ENCODE peak calls at places on chromosomes 12 and 14, in four cellular contexts. T, X, O and F are unnamed samples.

GRCh38 chr12:32302218-32302826 is 97.0 kb upstream of the FGD4 start:
- DNase-seq in T (no peak), X (peak; percentile 17), O (peak; percentile 60), F (no peak)

GRCh38 chr12:98656289-98657101 is 11.4 kb downstream of the APAF1 start:
- DNase-seq in T (no peak), X (no peak), O (no peak), F (peak; percentile 8)

GRCh38 chr14:77051101-77051500 is 22.6 kb upstream of the IRF2BPL start:
- DNase-seq in T (peak; percentile 66), X (no peak), O (no peak), F (no peak)

GRCh38 chr14:50022661-50023060 is 93.7 kb downstream of the VCPKMT start:
- DNase-seq in T (no peak), X (no peak), O (no peak), F (no peak)

GRCh38 chr12:65740873-65741600 is 83.2 kb upstream of the HMGA2 start:
- DNase-seq in T (peak; percentile 75), X (peak; percentile 85), O (peak; percentile 88), F (peak; percentile 79)

GRCh38 chr12:4108803-4109345 is 164.7 kb upstream of the CCND2 start:
- DNase-seq in T (no peak), X (no peak), O (no peak), F (no peak)

GRCh38 chr12:53234236-53234635 is 2.2 kb upstream of the RARG start:
- DNase-seq in T (no peak), X (peak; percentile 43), O (peak; percentile 58), F (no peak)

GRCh38 chr12:75553865-75554555 is 42.6 kb upstream of the KRR1 start:
- DNase-seq in T (no peak), X (no peak), O (no peak), F (peak; percentile 70)

GRCh38 chr12:68479261-68479581 is 131.5 kb upstream of the RAP1B start:
- DNase-seq in T (no peak), X (no peak), O (no peak), F (peak; percentile 47)

GRCh38 chr12:84599539-84599938 is 313.1 kb downstream of the SLC6A15 start:
- DNase-seq in T (no peak), X (no peak), O (no peak), F (peak; percentile 48)

GRCh38 chr12:69986109-69986508 is 161.1 kb downstream of the MYRFL start:
- DNase-seq in T (no peak), X (no peak), O (no peak), F (no peak)
- H3K36me3 ChIP-seq in T (no peaks in the 10 kb centered on the region), X (no peaks in the 10 kb centered on the region), O (no peaks in the 10 kb centered on the region), F (no peaks in the 10 kb centered on the region)

GRCh38 chr14:52312872-52313492 is 1.1 kb upstream of the PTGER2 start:
- DNase-seq in T (no peak), X (no peak), O (no peak), F (peak; percentile 91)
- H3K4me3 ChIP-seq in T (peak overlapping the region; percentile 54), X (peak overlapping the region; percentile 46), O (no peak overlapping the region), F (peak overlapping the region; percentile 95)

GRCh38 chr12:85877459-85877858 is 3.4 kb downstream of the NTS start:
- DNase-seq in T (no peak), X (no peak), O (no peak), F (no peak)

GRCh38 chr12:85866929-85867776 is 6.9 kb upstream of the NTS start:
- DNase-seq in T (no peak), X (no peak), O (peak; percentile 59), F (peak; percentile 58)

GRCh38 chr12:85874064-85874463 is at the start of gene NTS:
- DNase-seq in T (no peak), X (no peak), O (peak; percentile 48), F (no peak)

DNA sequence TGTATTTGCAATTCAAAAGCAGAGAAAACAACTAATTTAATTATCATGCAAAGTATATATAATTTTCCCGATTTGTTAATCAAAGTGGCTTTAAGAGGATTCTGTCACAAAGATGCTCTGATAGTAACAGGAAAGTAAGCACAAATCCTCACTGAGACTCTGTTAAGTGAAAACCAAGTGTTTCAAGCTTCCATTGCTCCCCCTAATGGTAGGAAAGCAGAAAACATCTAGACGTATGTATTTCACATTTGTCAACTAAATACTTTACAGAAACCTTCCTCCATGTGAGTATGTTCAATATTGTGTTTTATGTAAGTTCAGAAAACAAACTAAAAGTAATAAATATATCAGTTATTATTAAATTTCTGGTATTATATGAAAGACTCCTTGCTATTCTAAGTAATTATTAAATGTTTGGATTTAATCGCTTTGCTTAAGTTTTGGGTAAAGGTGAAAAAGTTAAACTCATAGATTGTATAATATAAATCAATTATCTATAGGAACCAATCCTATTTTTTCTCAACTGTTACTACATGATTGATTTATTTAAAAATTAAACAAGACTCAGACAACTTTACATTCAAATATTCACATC is 1.5 kb upstream of the NTS start:
- DNase-seq in T (no peak), X (no peak), O (peak; percentile 72), F (peak; percentile 52)
- TF ChIP-seq CTCF in T (peak; percentile 82), X (peak; percentile 43), O (peak; percentile 80), F (peak; percentile 66)

GRCh38 chr12:103936679-103937078 is 6.5 kb downstream of the HSP90B1 start:
- DNase-seq in T (no peak), X (no peak), O (no peak), F (no peak)
- H3K36me3 ChIP-seq in T (peaks cover 96% of the 10 kb centered on the region), X (no peaks in the 10 kb centered on the region), O (peaks cover 97% of the 10 kb centered on the region), F (peaks cover 26% of the 10 kb centered on the region)

DNA sequence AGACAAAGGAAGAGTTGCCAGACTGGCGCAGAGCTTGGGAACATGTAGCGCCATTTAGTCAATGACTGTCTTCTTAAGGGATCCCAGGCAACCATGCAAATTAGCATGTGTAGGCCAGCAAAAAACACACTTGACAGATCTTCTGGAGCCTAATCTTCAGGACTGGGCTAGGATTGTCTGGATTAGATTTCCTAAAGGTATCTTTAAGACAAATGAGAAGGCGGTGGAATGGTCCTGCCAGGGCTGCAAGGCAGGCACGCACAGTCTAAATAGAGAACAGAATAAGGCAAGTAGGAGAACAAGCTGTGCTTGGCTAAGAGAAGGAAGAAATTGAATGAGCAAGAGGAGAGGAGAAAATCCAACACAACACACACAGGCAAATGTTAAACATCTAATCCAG is 80.0 kb downstream of the CIT start:
- DNase-seq in T (no peak), X (no peak), O (no peak), F (no peak)
- H3K4me3 ChIP-seq in T (no peak overlapping the region), X (no peak overlapping the region), O (no peak overlapping the region), F (no peak overlapping the region)

GRCh38 chr12:106732890-106733289 is 41.6 kb upstream of the RIC8B start:
- DNase-seq in T (no peak), X (no peak), O (no peak), F (no peak)

GRCh38 chr12:106739815-106740552 is 34.5 kb upstream of the RIC8B start:
- DNase-seq in T (no peak), X (peak; percentile 15), O (no peak), F (peak; percentile 66)

GRCh38 chr12:106733660-106734059 is 40.8 kb upstream of the RIC8B start:
- DNase-seq in T (no peak), X (no peak), O (no peak), F (peak; percentile 72)

GRCh38 chr12:106739318-106739717 is 35.2 kb upstream of the RIC8B start:
- DNase-seq in T (no peak), X (no peak), O (no peak), F (no peak)

DNA sequence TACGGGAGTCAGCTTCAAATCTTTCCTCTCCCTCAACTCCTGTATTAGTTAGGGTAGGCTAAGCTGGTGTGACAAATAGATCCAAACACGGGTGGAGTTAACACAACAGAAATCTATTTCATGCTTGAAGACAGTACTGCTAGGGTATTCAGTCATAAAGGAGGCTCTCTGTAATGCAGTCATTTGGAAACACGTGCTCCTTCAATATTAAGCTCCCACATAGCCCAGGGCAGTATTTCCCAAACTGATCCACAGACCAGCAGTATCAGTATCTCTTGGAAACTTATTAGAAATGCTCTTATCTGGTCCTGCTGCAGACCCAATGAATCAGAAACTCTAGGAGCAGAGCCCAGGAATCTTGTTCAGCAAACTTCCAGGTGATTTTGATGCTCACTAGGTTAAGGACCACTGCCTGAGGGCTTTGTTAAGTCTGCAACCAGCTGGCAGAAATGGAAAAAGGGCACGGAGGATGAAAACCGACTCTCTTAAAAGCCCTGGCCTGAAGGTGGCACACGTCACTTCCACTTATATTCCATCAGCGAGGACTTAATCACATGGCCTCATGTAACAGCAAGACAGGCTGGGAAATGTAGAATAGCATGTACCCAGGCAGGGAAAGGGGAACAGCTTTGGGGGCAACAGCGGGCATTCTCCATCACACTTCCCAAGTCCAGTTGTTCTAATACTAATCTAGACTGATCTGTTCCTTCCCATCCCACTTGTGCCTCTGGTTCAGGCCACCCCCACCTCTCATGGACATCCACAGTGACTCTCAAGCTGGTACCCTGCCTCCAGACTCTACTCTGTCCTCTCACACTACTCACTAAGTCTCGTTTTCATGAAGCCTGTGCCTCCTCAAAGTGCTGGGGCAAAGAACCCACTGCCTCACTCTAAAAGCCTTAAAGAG is 38.2 kb upstream of the RIC8B start:
- DNase-seq in T (no peak), X (no peak), O (no peak), F (no peak)
- TF ChIP-seq CTCF in T (peak; percentile 11), X (no peak), O (no peak), F (no peak)

DNA sequence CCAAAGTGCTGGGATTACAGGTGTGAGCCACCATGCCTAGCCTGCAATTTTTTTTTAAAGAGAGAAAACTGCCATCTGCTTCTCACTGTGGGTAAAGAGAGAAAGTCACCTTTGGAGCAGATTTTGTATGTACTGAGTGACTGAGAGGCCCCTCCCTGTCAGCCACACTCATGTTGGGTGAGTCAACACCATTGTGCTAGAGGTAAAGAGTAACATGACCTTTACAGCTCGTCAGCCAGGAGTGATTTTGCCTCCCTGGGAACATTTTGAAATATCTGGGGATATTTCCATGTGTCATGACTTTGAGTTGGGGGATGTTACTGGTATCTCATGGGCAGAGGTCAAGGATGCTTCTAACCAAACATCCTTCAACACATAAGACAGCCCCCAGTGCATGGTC is 115.2 kb downstream of the KSR2 start:
- DNase-seq in T (no peak), X (peak; percentile 44), O (no peak), F (peak; percentile 10)
- H3K36me3 ChIP-seq in T (no peaks in the 10 kb centered on the region), X (no peaks in the 10 kb centered on the region), O (no peaks in the 10 kb centered on the region), F (no peaks in the 10 kb centered on the region)

GRCh38 chr12:12663644-12664294 is 32.2 kb downstream of the GPR19 start:
- DNase-seq in T (no peak), X (no peak), O (no peak), F (no peak)
- H3K4me3 ChIP-seq in T (no peak overlapping the region), X (no peak overlapping the region), O (no peak overlapping the region), F (no peak overlapping the region)